ENCODE peak calls at places on chromosomes 2 and 18, in nine cellular contexts. One of them, this sample, is unnamed.

GRCh38 chr2:201118957-201119848 is 3.2 kb downstream of the CFLAR start:
- DNase-seq in IMR-90: peak; percentile 52
- DNase-seq in tibial artery: no peak
- DNase-seq in left ventricle myocardium inferior: no peak
- DNase-seq in brain microvascular endothelial cell: no peak
- DNase-seq in fibroblast of lung: peak; percentile 52
- DNase-seq in neuronal stem cell: no peak
- DNase-seq in stomach: no peak
- DNase-seq in H9: no peak
- DNase-seq in this sample: no peak

GRCh38 chr18:48334845-48335244 is 74.3 kb downstream of the ZBTB7C start:
- DNase-seq in IMR-90: no peak
- DNase-seq in brain microvascular endothelial cell: no peak
- DNase-seq in tibial artery: no peak
- DNase-seq in left ventricle myocardium inferior: no peak
- DNase-seq in H9: no peak
- DNase-seq in stomach: no peak
- DNase-seq in fibroblast of lung: no peak
- DNase-seq in neuronal stem cell: no peak
- DNase-seq in this sample: no peak

GRCh38 chr18:31685097-31686082 is 1.0 kb upstream of the B4GALT6 start:
- DNase-seq in fibroblast of lung: peak; percentile 75
- DNase-seq in tibial artery: no peak
- DNase-seq in left ventricle myocardium inferior: peak; percentile 64
- DNase-seq in brain microvascular endothelial cell: peak; percentile 16
- DNase-seq in stomach: peak; percentile 70
- DNase-seq in neuronal stem cell: peak; percentile 76
- DNase-seq in H9: peak; percentile 86
- DNase-seq in IMR-90: peak; percentile 54
- DNase-seq in this sample: peak; percentile 32

GRCh38 chr2:195672674-195673073 is 15.6 kb downstream of the SLC39A10 start:
- DNase-seq in fibroblast of lung: no peak
- DNase-seq in left ventricle myocardium inferior: no peak
- DNase-seq in neuronal stem cell: no peak
- DNase-seq in IMR-90: no peak
- DNase-seq in brain microvascular endothelial cell: no peak
- DNase-seq in stomach: no peak
- DNase-seq in tibial artery: no peak
- DNase-seq in H9: no peak
- DNase-seq in this sample: no peak

GRCh38 chr18:76686737-76687231 is 135.6 kb upstream of the ZNF236 start:
- DNase-seq in fibroblast of lung: peak; percentile 70
- DNase-seq in IMR-90: peak; percentile 57
- DNase-seq in H9: peak; percentile 59
- DNase-seq in stomach: peak; percentile 68
- DNase-seq in neuronal stem cell: peak; percentile 42
- DNase-seq in left ventricle myocardium inferior: peak; percentile 29
- DNase-seq in tibial artery: peak; percentile 76
- DNase-seq in brain microvascular endothelial cell: peak; percentile 59
- DNase-seq in this sample: peak; percentile 39

GRCh38 chr18:40866013-40866644 is 1088.9 kb upstream of the PIK3C3 start:
- DNase-seq in stomach: no peak
- DNase-seq in fibroblast of lung: no peak
- DNase-seq in brain microvascular endothelial cell: peak; percentile 17
- DNase-seq in IMR-90: no peak
- DNase-seq in tibial artery: no peak
- DNase-seq in neuronal stem cell: no peak
- DNase-seq in H9: peak; percentile 36
- DNase-seq in left ventricle myocardium inferior: no peak
- DNase-seq in this sample: peak; percentile 37

GRCh38 chr2:100878000-100878786 is 58.3 kb downstream of the NPAS2 start:
- DNase-seq in H9: no peak
- DNase-seq in stomach: peak; percentile 27
- DNase-seq in fibroblast of lung: no peak
- DNase-seq in neuronal stem cell: no peak
- DNase-seq in tibial artery: peak; percentile 75
- DNase-seq in left ventricle myocardium inferior: peak; percentile 37
- DNase-seq in IMR-90: no peak
- DNase-seq in brain microvascular endothelial cell: no peak
- DNase-seq in this sample: no peak

GRCh38 chr2:121886059-121886458 is 130.6 kb downstream of the TSN start:
- DNase-seq in left ventricle myocardium inferior: no peak
- DNase-seq in H9: no peak
- DNase-seq in IMR-90: no peak
- DNase-seq in stomach: no peak
- DNase-seq in tibial artery: no peak
- DNase-seq in brain microvascular endothelial cell: no peak
- DNase-seq in neuronal stem cell: no peak
- DNase-seq in fibroblast of lung: no peak
- DNase-seq in this sample: no peak

GRCh38 chr18:48871391-48872166 is 79.2 kb downstream of the SMAD7 start:
- DNase-seq in neuronal stem cell: no peak
- DNase-seq in stomach: no peak
- DNase-seq in left ventricle myocardium inferior: no peak
- DNase-seq in H9: no peak
- DNase-seq in tibial artery: peak; percentile 64
- DNase-seq in fibroblast of lung: no peak
- DNase-seq in IMR-90: no peak
- DNase-seq in brain microvascular endothelial cell: no peak
- DNase-seq in this sample: no peak

GRCh38 chr2:47360937-47361336 is 42.0 kb upstream of the MSH2 start:
- DNase-seq in IMR-90: peak; percentile 92
- DNase-seq in stomach: no peak
- DNase-seq in H9: no peak
- DNase-seq in left ventricle myocardium inferior: no peak
- DNase-seq in neuronal stem cell: no peak
- DNase-seq in tibial artery: no peak
- DNase-seq in fibroblast of lung: peak; percentile 33
- DNase-seq in brain microvascular endothelial cell: peak; percentile 63
- DNase-seq in this sample: no peak

GRCh38 chr2:232873292-232873908 is 3.3 kb downstream of the SNORC start:
- DNase-seq in left ventricle myocardium inferior: no peak
- DNase-seq in IMR-90: no peak
- DNase-seq in brain microvascular endothelial cell: no peak
- DNase-seq in stomach: no peak
- DNase-seq in tibial artery: peak; percentile 57
- DNase-seq in neuronal stem cell: no peak
- DNase-seq in fibroblast of lung: no peak
- DNase-seq in H9: no peak
- DNase-seq in this sample: no peak

GRCh38 chr18:59707306-59707705 is 10.1 kb upstream of the CCBE1 start:
- DNase-seq in neuronal stem cell: no peak
- DNase-seq in stomach: no peak
- DNase-seq in IMR-90: no peak
- DNase-seq in brain microvascular endothelial cell: no peak
- DNase-seq in left ventricle myocardium inferior: no peak
- DNase-seq in fibroblast of lung: no peak
- DNase-seq in H9: peak; percentile 59
- DNase-seq in tibial artery: no peak
- DNase-seq in this sample: no peak

GRCh38 chr2:234478121-234478858 is 18.6 kb downstream of the ARL4C start:
- DNase-seq in brain microvascular endothelial cell: no peak
- DNase-seq in stomach: no peak
- DNase-seq in IMR-90: peak; percentile 39
- DNase-seq in left ventricle myocardium inferior: no peak
- DNase-seq in H9: no peak
- DNase-seq in fibroblast of lung: no peak
- DNase-seq in tibial artery: no peak
- DNase-seq in neuronal stem cell: no peak
- DNase-seq in this sample: no peak

GRCh38 chr18:27715751-27716150 is 461.2 kb downstream of the CDH2 start:
- DNase-seq in tibial artery: no peak
- DNase-seq in stomach: no peak
- DNase-seq in neuronal stem cell: no peak
- DNase-seq in left ventricle myocardium inferior: no peak
- DNase-seq in H9: no peak
- DNase-seq in fibroblast of lung: no peak
- DNase-seq in IMR-90: no peak
- DNase-seq in brain microvascular endothelial cell: peak; percentile 72
- DNase-seq in this sample: no peak

GRCh38 chr2:197158591-197159550 is 151.7 kb downstream of the ANKRD44 start:
- DNase-seq in IMR-90: peak; percentile 31
- DNase-seq in brain microvascular endothelial cell: peak; percentile 37
- DNase-seq in neuronal stem cell: no peak
- DNase-seq in H9: no peak
- DNase-seq in stomach: no peak
- DNase-seq in tibial artery: no peak
- DNase-seq in fibroblast of lung: no peak
- DNase-seq in left ventricle myocardium inferior: no peak
- DNase-seq in this sample: no peak
- H3K27ac ChIP-seq in IMR-90: peak overlapping the region; percentile 44
- H3K27ac ChIP-seq in brain microvascular endothelial cell: peak overlapping the region; percentile 93
- H3K27ac ChIP-seq in neuronal stem cell: no peak overlapping the region
- H3K27ac ChIP-seq in H9: no peak overlapping the region
- H3K27ac ChIP-seq in stomach: no peak overlapping the region
- H3K27ac ChIP-seq in tibial artery: peak overlapping the region; percentile 43
- H3K27ac ChIP-seq in fibroblast of lung: no peak overlapping the region
- H3K27ac ChIP-seq in left ventricle myocardium inferior: no peak overlapping the region
- H3K27ac ChIP-seq in this sample: no peak overlapping the region

DNA sequence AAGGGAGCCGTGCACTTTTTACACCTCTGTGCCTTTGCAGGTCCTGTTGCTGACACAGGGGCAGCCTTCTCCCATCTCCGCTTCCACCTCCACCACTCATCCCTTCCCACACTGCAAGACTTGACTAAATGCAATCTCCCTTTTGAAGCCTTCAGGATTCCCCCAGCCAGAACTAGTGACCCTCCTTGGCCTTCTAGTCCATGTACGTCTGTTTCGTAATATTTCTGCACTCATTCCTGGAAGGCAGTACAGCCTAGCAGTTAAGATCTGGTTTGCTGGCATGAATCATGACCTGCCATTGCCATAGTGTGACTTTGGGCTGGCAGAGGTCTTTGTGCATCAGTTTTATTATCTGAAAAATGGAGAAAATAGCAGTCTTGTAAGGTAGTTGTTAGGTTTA is 36.6 kb downstream of the NCK2 start:
- DNase-seq in brain microvascular endothelial cell: no peak
- DNase-seq in left ventricle myocardium inferior: no peak
- DNase-seq in IMR-90: no peak
- DNase-seq in fibroblast of lung: peak; percentile 48
- DNase-seq in H9: no peak
- DNase-seq in neuronal stem cell: no peak
- DNase-seq in stomach: no peak
- DNase-seq in tibial artery: no peak
- DNase-seq in this sample: no peak
- H3K27ac ChIP-seq in brain microvascular endothelial cell: no peak overlapping the region
- H3K27ac ChIP-seq in left ventricle myocardium inferior: no peak overlapping the region
- H3K27ac ChIP-seq in IMR-90: no peak overlapping the region
- H3K27ac ChIP-seq in fibroblast of lung: no peak overlapping the region
- H3K27ac ChIP-seq in H9: no peak overlapping the region
- H3K27ac ChIP-seq in neuronal stem cell: no peak overlapping the region
- H3K27ac ChIP-seq in stomach: no peak overlapping the region
- H3K27ac ChIP-seq in tibial artery: no peak overlapping the region
- H3K27ac ChIP-seq in this sample: no peak overlapping the region

DNA sequence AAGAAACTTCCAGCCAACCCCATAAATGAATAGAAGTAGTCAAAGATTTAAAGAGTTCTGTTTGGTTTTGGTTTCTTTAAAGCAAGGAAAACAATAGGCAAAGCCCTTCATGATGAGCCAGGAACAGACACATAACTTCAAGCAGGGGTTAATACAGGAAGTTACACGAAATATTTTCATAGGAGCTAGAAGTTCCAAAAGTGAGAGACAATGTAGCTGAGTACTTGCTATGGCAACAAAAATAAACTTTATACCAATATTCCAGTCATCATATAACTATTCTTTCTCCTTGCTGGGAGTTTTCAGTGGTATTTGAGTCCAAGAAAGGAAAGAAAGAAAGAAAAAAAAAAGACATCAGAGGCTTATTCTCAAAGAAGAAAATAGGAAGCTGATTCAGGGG is 56.2 kb downstream of the COBLL1 start:
- DNase-seq in brain microvascular endothelial cell: no peak
- DNase-seq in H9: no peak
- DNase-seq in IMR-90: no peak
- DNase-seq in neuronal stem cell: no peak
- DNase-seq in tibial artery: no peak
- DNase-seq in fibroblast of lung: no peak
- DNase-seq in stomach: no peak
- DNase-seq in left ventricle myocardium inferior: no peak
- DNase-seq in this sample: no peak
- H3K27ac ChIP-seq in brain microvascular endothelial cell: peak overlapping the region; percentile 95
- H3K27ac ChIP-seq in H9: no peak overlapping the region
- H3K27ac ChIP-seq in IMR-90: no peak overlapping the region
- H3K27ac ChIP-seq in neuronal stem cell: no peak overlapping the region
- H3K27ac ChIP-seq in tibial artery: peak overlapping the region; percentile 81
- H3K27ac ChIP-seq in fibroblast of lung: no peak overlapping the region
- H3K27ac ChIP-seq in stomach: peak overlapping the region; percentile 56
- H3K27ac ChIP-seq in left ventricle myocardium inferior: peak overlapping the region; percentile 84
- H3K27ac ChIP-seq in this sample: no peak overlapping the region

DNA sequence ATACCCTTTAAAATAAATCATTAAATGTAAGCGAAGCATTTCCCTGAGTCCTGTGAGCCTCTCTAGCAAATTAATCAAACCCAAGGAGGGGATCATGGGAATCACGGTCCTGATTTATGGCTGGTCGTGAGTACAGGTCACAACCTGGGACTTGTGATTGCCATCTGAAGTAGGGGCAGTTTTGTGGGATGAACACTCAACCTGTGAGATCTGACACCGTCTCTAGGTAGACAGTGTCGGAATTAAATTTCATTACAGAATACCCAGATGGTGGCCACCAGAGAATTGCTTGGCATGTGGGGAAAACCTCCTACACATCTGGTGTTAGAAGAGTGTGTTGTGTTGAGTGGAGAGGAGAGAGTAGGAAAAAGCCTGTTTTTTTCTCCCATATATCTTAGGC is 12.6 kb downstream of the CAPN14 start:
- DNase-seq in left ventricle myocardium inferior: no peak
- DNase-seq in neuronal stem cell: no peak
- DNase-seq in brain microvascular endothelial cell: no peak
- DNase-seq in tibial artery: no peak
- DNase-seq in H9: no peak
- DNase-seq in stomach: no peak
- DNase-seq in IMR-90: no peak
- DNase-seq in fibroblast of lung: no peak
- DNase-seq in this sample: no peak
- H3K27ac ChIP-seq in left ventricle myocardium inferior: no peak overlapping the region
- H3K27ac ChIP-seq in neuronal stem cell: no peak overlapping the region
- H3K27ac ChIP-seq in brain microvascular endothelial cell: no peak overlapping the region
- H3K27ac ChIP-seq in tibial artery: no peak overlapping the region
- H3K27ac ChIP-seq in H9: no peak overlapping the region
- H3K27ac ChIP-seq in stomach: no peak overlapping the region
- H3K27ac ChIP-seq in IMR-90: no peak overlapping the region
- H3K27ac ChIP-seq in fibroblast of lung: no peak overlapping the region
- H3K27ac ChIP-seq in this sample: no peak overlapping the region